ENCODE peak calls at places on chromosomes 12 and 14, in four cellular contexts. O is GM12865, A is posterior cingulate gyrus, R is lower leg skin. H is an unnamed sample.

GRCh38 chr14:64201296-64201695 is 92.9 kb downstream of the ESR2 start:
- DNase-seq in O (no peak), A (no peak), R (no peak), H (no peak)

GRCh38 chr12:2163172-2163927 is 110.6 kb downstream of the CACNA1C start:
- DNase-seq in O (no peak), A (no peak), R (peak; percentile 59), H (no peak)

GRCh38 chr12:95440401-95440800 is 33.6 kb upstream of the METAP2 start:
- DNase-seq in O (no peak), A (no peak), R (no peak), H (no peak)

GRCh38 chr12:85260904-85261303 is 19.1 kb upstream of the ALX1 start:
- DNase-seq in O (no peak), A (no peak), R (no peak), H (no peak)

GRCh38 chr12:99706736-99707473 is 59.4 kb downstream of the GARIN6 start:
- DNase-seq in O (no peak), A (no peak), R (no peak), H (no peak)

GRCh38 chr12:95701722-95702418 is 88.7 kb downstream of the NTN4 start:
- DNase-seq in O (no peak), A (no peak), R (no peak), H (no peak)

GRCh38 chr12:100845095-100845494 is 50.5 kb downstream of the ANO4 start:
- DNase-seq in O (peak; percentile 1), A (no peak), R (no peak), H (no peak)

GRCh38 chr12:109704371-109705098 is 9.1 kb upstream of the FAM222A start:
- DNase-seq in O (no peak), A (no peak), R (no peak), H (no peak)

GRCh38 chr12:18700254-18700653 is 37.6 kb downstream of the PLCZ1 start:
- DNase-seq in O (no peak), A (no peak), R (peak; percentile 19), H (no peak)

GRCh38 chr14:55536208-55536708 is 43.7 kb upstream of the KTN1 start:
- DNase-seq in O (peak; percentile 22), A (no peak), R (no peak), H (no peak)

H was measured in H7.